ENCODE peak calls at places on chromosome 7, in eight cellular contexts. R, F, A, G, U, W, D and S are unnamed samples.

GRCh38 chr7:27107901-27108381 is 5.5 kb upstream of the HOXA2 start:
- DNase-seq in R (peak; percentile 19), F (no peak), W (peak; percentile 49), A (no peak), U (no peak), G (no peak), D (no peak), S (no peak)

GRCh38 chr7:159086301-159086925 is 58.3 kb downstream of the VIPR2 start:
- DNase-seq in W (no peak), U (no peak), R (no peak), A (no peak), G (no peak), F (peak; percentile 1), D (no peak), S (no peak)

GRCh38 chr7:103691291-103691690 is 245.3 kb upstream of the SLC26A5 start:
- DNase-seq in W (no peak), U (no peak), R (no peak), A (no peak), F (no peak), D (no peak), G (no peak), S (no peak)

GRCh38 chr7:116277070-116277469 is 66.7 kb downstream of the TES start:
- DNase-seq in U (no peak), D (no peak), F (no peak), R (no peak), A (no peak), G (no peak), W (no peak), S (no peak)

GRCh38 chr7:3194501-3195141 is 106.4 kb upstream of the SDK1 start:
- DNase-seq in W (peak; percentile 44), F (no peak), U (no peak), D (no peak), A (peak; percentile 95), G (no peak), R (peak; percentile 96), S (no peak)

GRCh38 chr7:19091871-19092270 is 25.6 kb downstream of the TWIST1 start:
- DNase-seq in G (no peak), W (no peak), D (no peak), R (no peak), F (no peak), A (no peak), U (no peak), S (no peak)

GRCh38 chr7:75866497-75867389 is 12.1 kb upstream of the RHBDD2 start:
- DNase-seq in G (peak; percentile 75), A (peak; percentile 81), F (peak; percentile 54), U (peak; percentile 32), R (no peak), W (peak; percentile 78), D (peak; percentile 51), S (peak; percentile 66)

GRCh38 chr7:38584443-38585210 is 46.5 kb downstream of the AMPH start:
- DNase-seq in W (no peak), F (no peak), A (peak; percentile 61), G (no peak), D (no peak), R (peak; percentile 68), U (no peak), S (no peak)

GRCh38 chr7:113622796-113623195 is 296.0 kb downstream of the PPP1R3A start:
- DNase-seq in R (no peak), U (no peak), A (no peak), G (no peak), D (no peak), W (no peak), F (no peak), S (no peak)

GRCh38 chr7:140212100-140212881 is 35.5 kb upstream of the KDM7A start:
- DNase-seq in R (peak; percentile 8), D (no peak), G (no peak), F (peak; percentile 84), U (no peak), A (no peak), W (no peak), S (peak; percentile 70)

GRCh38 chr7:101998029-101998903 is 180.8 kb downstream of the CUX1 start:
- DNase-seq in A (no peak), D (no peak), R (no peak), F (no peak), W (no peak), G (no peak), U (no peak), S (no peak)

GRCh38 chr7:101998904-101999236 is 181.4 kb downstream of the CUX1 start:
- DNase-seq in U (no peak), A (no peak), D (no peak), G (no peak), R (no peak), F (no peak), W (no peak), S (no peak)

GRCh38 chr7:101995121-101995520 is 177.7 kb downstream of the CUX1 start:
- DNase-seq in U (no peak), D (no peak), G (no peak), F (peak; percentile 33), W (no peak), R (no peak), A (no peak), S (no peak)

GRCh38 chr7:101996876-101997275 is 179.4 kb downstream of the CUX1 start:
- DNase-seq in W (no peak), D (no peak), F (no peak), U (no peak), G (no peak), R (no peak), A (no peak), S (no peak)

DNA sequence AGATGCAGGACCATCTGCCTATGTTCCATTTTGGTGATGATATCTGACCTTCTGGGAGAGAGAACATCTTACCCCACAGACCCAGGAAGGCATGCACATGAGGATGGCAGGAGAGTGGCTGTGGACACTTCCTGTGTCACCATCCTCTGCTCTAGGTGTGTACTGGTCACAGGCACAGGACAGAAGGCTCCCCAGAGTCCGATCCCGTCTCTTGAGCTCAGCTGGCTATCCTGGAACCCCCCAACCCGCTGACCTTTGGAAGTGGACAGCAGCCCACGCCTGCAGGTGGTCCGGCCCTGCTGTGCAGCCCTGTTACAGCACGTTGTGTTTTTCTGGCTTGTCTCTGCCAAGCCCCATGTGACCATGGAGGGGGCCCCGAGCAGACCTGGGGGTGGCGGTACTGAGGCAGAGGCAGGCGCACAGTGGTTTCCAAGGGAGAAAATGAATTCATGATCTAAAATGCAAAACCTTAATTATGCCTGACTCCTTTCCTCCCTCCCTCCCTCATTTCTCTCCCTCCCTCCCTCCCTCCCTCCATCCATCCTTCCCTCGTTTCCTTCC is 178.8 kb downstream of the CUX1 start:
- DNase-seq in R (no peak), U (no peak), D (no peak), F (no peak), A (no peak), G (no peak), W (no peak), S (no peak)
- H3K27ac ChIP-seq in R (no peak overlapping the region), U (no peak overlapping the region), D (no peak overlapping the region), F (no peak overlapping the region), A (no peak overlapping the region), G (no peak overlapping the region), W (no peak overlapping the region), S (no peak overlapping the region)

GRCh38 chr7:85156661-85157213 is 30.1 kb downstream of the SEMA3D start:
- DNase-seq in D (no peak), U (no peak), R (no peak), F (no peak), G (no peak), W (no peak), A (no peak), S (no peak)

GRCh38 chr7:85159003-85159402 is 27.9 kb downstream of the SEMA3D start:
- DNase-seq in F (no peak), W (no peak), R (no peak), A (no peak), D (no peak), G (no peak), U (no peak), S (no peak)

GRCh38 chr7:85154282-85154937 is 32.4 kb downstream of the SEMA3D start:
- DNase-seq in A (no peak), U (no peak), F (no peak), R (no peak), G (no peak), W (no peak), D (no peak), S (no peak)

GRCh38 chr7:85150624-85151023 is 36.2 kb downstream of the SEMA3D start:
- DNase-seq in G (no peak), F (no peak), U (no peak), W (no peak), R (no peak), A (no peak), D (no peak), S (no peak)

GRCh38 chr7:85153715-85154114 is 33.1 kb downstream of the SEMA3D start:
- DNase-seq in A (no peak), U (no peak), W (no peak), F (no peak), D (no peak), G (no peak), R (no peak), S (no peak)
- H3K4me1 ChIP-seq in A (no peaks in the 10 kb centered on the region), U (no peaks in the 10 kb centered on the region), W (no peaks in the 10 kb centered on the region), F (no peaks in the 10 kb centered on the region), D (no peaks in the 10 kb centered on the region), G (no peaks in the 10 kb centered on the region), R (no peaks in the 10 kb centered on the region), S (no peaks in the 10 kb centered on the region)

DNA sequence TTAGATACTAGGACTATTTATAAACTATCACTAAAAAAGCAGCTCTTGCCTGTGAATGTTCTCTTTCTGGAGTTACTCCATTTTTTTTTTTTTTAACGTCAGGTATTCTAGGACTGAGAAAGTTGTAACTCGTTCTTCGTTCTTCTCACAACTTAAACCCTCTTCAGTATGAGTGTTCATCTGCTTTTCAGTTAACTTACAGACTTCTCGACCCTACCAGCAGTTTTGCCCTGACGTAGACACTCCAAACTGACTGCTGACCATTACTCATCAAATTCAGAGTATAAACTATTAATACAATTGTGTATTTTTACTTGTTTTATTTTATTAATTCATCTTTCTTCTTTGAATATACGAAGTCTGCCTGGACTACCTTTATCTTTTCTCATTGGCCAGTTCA is 353.1 kb downstream of the GPR37 start:
- DNase-seq in D (no peak), G (no peak), R (no peak), U (no peak), F (no peak), A (no peak), W (no peak), S (no peak)
- H3K4me3 ChIP-seq in D (no peak overlapping the region), G (no peak overlapping the region), R (no peak overlapping the region), U (no peak overlapping the region), F (no peak overlapping the region), A (no peak overlapping the region), W (no peak overlapping the region), S (no peak overlapping the region)

GRCh38 chr7:68401313-68401712 is 1197.0 kb upstream of the AUTS2 start:
- DNase-seq in F (no peak), R (no peak), W (no peak), G (no peak), A (no peak), U (no peak), D (no peak), S (no peak)
- H3K27ac ChIP-seq in F (no peak overlapping the region), R (no peak overlapping the region), W (no peak overlapping the region), G (no peak overlapping the region), A (no peak overlapping the region), U (no peak overlapping the region), D (no peak overlapping the region), S (no peak overlapping the region)